ENCODE peak calls at places on chromosomes 4 and X, in nine cellular contexts. E is aorta; D is GM04503; X is GM04504; Z is glutamatergic neuron; W is NCI-H1092 treated with DMSO at 0.1 percent for 48 hours; O is endodermal cell; P is NAMALWA; G is stimulated activated CD4-positive, alpha-beta T cell treated with anti-CD3 and anti-CD28 coated beads, Interleukin-12 subunit alpha, Interleukin-12 subunit beta, amount 100 ng/mL, for 48 hours. T is an unnamed sample.

GRCh38 chr4:155675709-155676429 is 9.2 kb downstream of the GUCY1A1 start:
- DNase-seq in E (no peak), D (no peak), X (no peak), Z (no peak), W (no peak), O (no peak), P (no peak), G (no peak), T (no peak)

GRCh38 chrX:154354013-154354412 is 20.4 kb downstream of the FLNA start:
- DNase-seq in E (no peak), D (no peak), X (no peak), Z (no peak), W (no peak), O (no peak), P (no peak), G (no peak), T (no peak)

GRCh38 chr4:77650787-77651186 is 45.2 kb downstream of the CXCL13 start:
- DNase-seq in E (no peak), D (no peak), X (no peak), Z (no peak), W (no peak), O (no peak), P (no peak), G (no peak), T (no peak)

GRCh38 chr4:29770627-29771026 is 949.5 kb upstream of the PCDH7 start:
- DNase-seq in E (no peak), D (no peak), X (no peak), Z (no peak), W (no peak), O (no peak), P (no peak), G (no peak), T (no peak)

GRCh38 chrX:53001958-53002357 is 43.6 kb upstream of the FAM156A start:
- DNase-seq in E (no peak), D (no peak), X (no peak), Z (no peak), W (no peak), O (no peak), P (no peak), G (no peak), T (no peak)

GRCh38 chr4:102715057-102715456 is 45.7 kb downstream of the MANBA start:
- DNase-seq in E (no peak), D (no peak), X (no peak), Z (no peak), W (no peak), O (peak; percentile 55), P (peak; percentile 7), G (no peak), T (no peak)

GRCh38 chrX:105645667-105646354 is 176.5 kb upstream of the NRK start:
- DNase-seq in E (no peak), D (no peak), X (no peak), Z (no peak), W (no peak), O (no peak), P (no peak), G (no peak), T (no peak)

GRCh38 chr4:41334182-41334581 is 77.5 kb downstream of the UCHL1 start:
- DNase-seq in E (no peak), D (no peak), X (no peak), Z (no peak), W (no peak), O (no peak), P (no peak), G (no peak), T (no peak)

GRCh38 chr4:110122201-110122600 is 76.2 kb downstream of the ELOVL6 start:
- DNase-seq in E (no peak), D (no peak), X (no peak), Z (no peak), W (no peak), O (no peak), P (no peak), G (no peak), T (no peak)

GRCh38 chr4:70895405-70895804 is 6.8 kb upstream of the MOB1B start:
- DNase-seq in E (no peak), D (peak; percentile 31), X (no peak), Z (no peak), W (no peak), O (no peak), P (no peak), G (no peak), T (no peak)

GRCh38 chr4:54553001-54553400 is 104.8 kb upstream of the KIT start:
- DNase-seq in E (no peak), D (peak; percentile 71), X (no peak), Z (no peak), W (no peak), O (no peak), P (no peak), G (no peak), T (no peak)

GRCh38 chrX:39821011-39821708 is 276.6 kb downstream of the BCOR start:
- DNase-seq in E (peak; percentile 79), D (no peak), X (no peak), Z (peak; percentile 80), W (peak; percentile 47), O (peak; percentile 87), P (no peak), G (no peak), T (no peak)

GRCh38 chr4:71211748-71212147 is 127.1 kb upstream of the SLC4A4 start:
- DNase-seq in E (no peak), D (peak; percentile 65), X (peak; percentile 72), Z (no peak), W (no peak), O (no peak), P (no peak), G (no peak), T (no peak)

GRCh38 chrX:9790866-9791265 is 4.6 kb downstream of the SHROOM2 start:
- DNase-seq in E (no peak), D (no peak), X (no peak), Z (no peak), W (no peak), O (no peak), P (no peak), G (no peak), T (no peak)

GRCh38 chr4:59881632-59882031 is 1318.5 kb upstream of the ADGRL3 start:
- DNase-seq in E (no peak), D (no peak), X (no peak), Z (no peak), W (no peak), O (no peak), P (no peak), G (no peak), T (no peak)

GRCh38 chr4:25865586-25865985 is 2.8 kb upstream of the SEL1L3 start:
- DNase-seq in E (no peak), D (no peak), X (no peak), Z (no peak), W (no peak), O (peak; percentile 76), P (peak; percentile 38), G (no peak), T (peak; percentile 61)

GRCh38 chrX:82362550-82362949 is 1145.5 kb upstream of the POU3F4 start:
- DNase-seq in E (no peak), D (no peak), X (no peak), Z (no peak), W (no peak), O (no peak), P (no peak), G (no peak), T (no peak)

GRCh38 chrX:89034679-89035078 is 287.7 kb downstream of the CPXCR1 start:
- DNase-seq in E (no peak), D (no peak), X (no peak), Z (no peak), W (no peak), O (no peak), P (no peak), G (no peak), T (no peak)

GRCh38 chrX:7076245-7076661 is 71.3 kb upstream of the STS start:
- DNase-seq in E (no peak), D (no peak), X (no peak), Z (no peak), W (no peak), O (no peak), P (no peak), G (no peak), T (no peak)

GRCh38 chrX:15301924-15302323 is 13.5 kb downstream of the ASB11 start:
- DNase-seq in E (no peak), D (no peak), X (no peak), Z (no peak), W (no peak), O (peak; percentile 46), P (no peak), G (peak; percentile 6), T (no peak)

GRCh38 chr4:152850377-152850776 is 70.6 kb downstream of the ARFIP1 start:
- DNase-seq in E (no peak), D (no peak), X (no peak), Z (no peak), W (no peak), O (peak; percentile 83), P (peak; percentile 52), G (peak; percentile 24), T (no peak)

GRCh38 chrX:119826399-119826959 is 26.3 kb downstream of the UPF3B start:
- DNase-seq in E (no peak), D (peak; percentile 33), X (no peak), Z (no peak), W (no peak), O (no peak), P (no peak), G (peak; percentile 25), T (no peak)

GRCh38 chr4:155548173-155548572 is 118.5 kb upstream of the GUCY1A1 start:
- DNase-seq in E (no peak), D (peak; percentile 21), X (no peak), Z (no peak), W (no peak), O (no peak), P (no peak), G (no peak), T (no peak)

GRCh38 chr4:37603070-37603468 is 83.1 kb downstream of the RELL1 start:
- DNase-seq in E (peak; percentile 93), D (no peak), X (peak; percentile 43), Z (peak; percentile 92), W (peak; percentile 62), O (peak; percentile 95), P (peak; percentile 70), G (peak; percentile 79), T (peak; percentile 87)

GRCh38 chrX:70613295-70613694 is 168.7 kb downstream of the DLG3 start:
- DNase-seq in E (no peak), D (peak; percentile 19), X (peak; percentile 5), Z (no peak), W (no peak), O (no peak), P (no peak), G (no peak), T (no peak)

GRCh38 chr4:24770111-24770584 is 25.2 kb upstream of the SOD3 start:
- DNase-seq in E (no peak), D (peak; percentile 70), X (peak; percentile 92), Z (no peak), W (no peak), O (peak; percentile 55), P (no peak), G (no peak), T (peak; percentile 10)

GRCh38 chr4:41060352-41061318 is 153.7 kb downstream of the APBB2 start:
- DNase-seq in E (no peak), D (no peak), X (no peak), Z (no peak), W (no peak), O (no peak), P (no peak), G (no peak), T (no peak)

GRCh38 chr4:36006226-36006625 is 238.1 kb downstream of the ARAP2 start:
- DNase-seq in E (no peak), D (no peak), X (no peak), Z (no peak), W (no peak), O (no peak), P (no peak), G (no peak), T (no peak)

GRCh38 chr4:63296773-63297172 is 1112.5 kb downstream of the TECRL start:
- DNase-seq in E (no peak), D (no peak), X (no peak), Z (no peak), W (peak; percentile 14), O (peak; percentile 45), P (peak; percentile 5), G (no peak), T (no peak)

GRCh38 chr4:37132351-37132989 is 112.1 kb upstream of the NWD2 start:
- DNase-seq in E (no peak), D (no peak), X (no peak), Z (no peak), W (no peak), O (no peak), P (peak; percentile 8), G (no peak), T (peak; percentile 11)

GRCh38 chrX:103584606-103585005 is 709 bp upstream of the TCEAL4 start:
- DNase-seq in E (no peak), D (no peak), X (no peak), Z (no peak), W (peak; percentile 17), O (no peak), P (no peak), G (no peak), T (no peak)